ENCODE peak calls at places on chromosomes 16 and 17, in ten cellular contexts. Q is WTC11; G is dorsolateral prefrontal cortex; T is NCI-H2107; M is T-helper 9 cell; V is anterior cingulate cortex; Y is HFF-Myc; E is NCI-H2081; F is GM23338; H is stimulated activated naive CD8-positive, alpha-beta T cell treated with anti-CD3 and anti-CD28 coated beads, Interleukin-15, Interleukin-2, amounts not matched to agents 100 U/mL and 50 U/mL, for 24 hours. J is an unnamed sample.

GRCh38 chr16:734981-735881 is 5.6 kb downstream of the CIAO3 start:
- DNase-seq in G (peak), H (no peak), Q (no peak), F (no peak), T (no peak), M (no peak), E (no peak), Y (no peak), V (no peak), J (no peak)

GRCh38 chr17:11130367-11130766 is 110.6 kb upstream of the SHISA6 start:
- DNase-seq in T (no peak), Y (no peak), F (no peak), Q (no peak), H (no peak), E (no peak), G (no peak), M (no peak), V (no peak), J (no peak)

GRCh38 chr17:57714660-57715059 is 30.4 kb downstream of the CCDC182 start:
- DNase-seq in Q (no peak), T (no peak), G (no peak), E (peak), V (no peak), Y (peak), M (no peak), H (no peak), F (no peak), J (no peak)

GRCh38 chr16:69699915-69700314 is 26.4 kb downstream of the NQO1 start:
- DNase-seq in Y (no peak), Q (no peak), F (no peak), G (no peak), V (no peak), T (no peak), H (no peak), M (no peak), E (no peak), J (no peak)

GRCh38 chr17:15307686-15308085 is 33.7 kb downstream of the TEKT3 start:
- DNase-seq in G (no peak), V (no peak), T (no peak), Y (no peak), Q (no peak), E (no peak), H (no peak), M (no peak), F (no peak), J (no peak)

GRCh38 chr17:50267074-50267841 is 7.0 kb upstream of the TMEM92 start:
- DNase-seq in F (no peak), Y (peak), T (no peak), M (no peak), H (no peak), E (no peak), Q (no peak), V (no peak), G (no peak), J (peak)

GRCh38 chr16:74667215-74667765 is 613 bp upstream of the RFWD3 start:
- DNase-seq in M (peak), V (no peak), H (peak), Y (no peak), Q (peak), F (peak), G (no peak), E (peak), T (peak), J (peak)

GRCh38 chr16:88310796-88311605 is 71.8 kb upstream of the ZNF469 start:
- DNase-seq in Y (no peak), Q (no peak), M (no peak), T (no peak), G (no peak), F (no peak), H (no peak), E (no peak), V (no peak), J (no peak)

GRCh38 chr17:66667491-66668030 is 167.4 kb upstream of the CACNG5 start:
- DNase-seq in Y (no peak), G (no peak), Q (no peak), H (peak), T (no peak), F (no peak), V (no peak), E (no peak), M (peak), J (no peak)

GRCh38 chr17:6509295-6509771 is 47.0 kb downstream of the PITPNM3 start:
- DNase-seq in M (no peak), H (no peak), V (no peak), F (peak), Y (no peak), E (no peak), G (no peak), T (no peak), Q (no peak), J (no peak)

GRCh38 chr17:56834380-56835258 is 668 bp downstream of the DGKE start:
- DNase-seq in Y (no peak), F (peak), G (peak), V (peak), M (peak), Q (peak), E (peak), H (peak), T (peak), J (peak)

GRCh38 chr17:17115620-17116019 is 73.4 kb downstream of the MPRIP start:
- DNase-seq in M (no peak), H (no peak), V (no peak), T (no peak), Q (no peak), G (no peak), F (no peak), Y (no peak), E (no peak), J (no peak)